ENCODE peak calls at places on chromosome 5, in nine cellular contexts. K, Q, N, Z, J, R, I, B and L are unnamed samples.

GRCh38 chr5:50667079-50667652 is 729 bp downstream of the PARP8 start:
- DNase-seq in R (peak; percentile 94), I (peak; percentile 37), Q (peak; percentile 41), B (peak; percentile 63), J (peak; percentile 70), Z (peak; percentile 63), K (no peak), N (peak; percentile 52), L (peak; percentile 57)

GRCh38 chr5:89878140-89878570 is 531.4 kb downstream of the CETN3 start:
- DNase-seq in K (no peak), Z (no peak), N (no peak), I (no peak), J (no peak), Q (peak; percentile 54), R (no peak), B (no peak), L (no peak)

GRCh38 chr5:109936996-109937395 is 247.3 kb downstream of the MAN2A1 start:
- DNase-seq in Q (no peak), I (no peak), R (no peak), K (no peak), B (no peak), N (peak; percentile 10), Z (no peak), J (no peak), L (no peak)

GRCh38 chr5:148486456-148486855 is 102.7 kb downstream of the FBXO38 start:
- DNase-seq in N (no peak), R (no peak), Q (no peak), K (no peak), Z (no peak), B (no peak), J (no peak), I (no peak), L (no peak)

GRCh38 chr5:179730356-179730755 is 2.3 kb upstream of the MAML1 start:
- DNase-seq in R (no peak), B (no peak), I (no peak), Q (no peak), N (no peak), J (no peak), K (no peak), Z (no peak), L (no peak)

GRCh38 chr5:3449481-3449880 is 146.2 kb upstream of the IRX1 start:
- DNase-seq in Z (no peak), Q (no peak), K (no peak), R (no peak), I (no peak), N (no peak), B (no peak), J (no peak), L (no peak)

GRCh38 chr5:101637599-101637998 is 658.5 kb downstream of the SLCO4C1 start:
- DNase-seq in Q (no peak), R (no peak), I (no peak), Z (no peak), J (no peak), K (no peak), N (no peak), B (no peak), L (no peak)

GRCh38 chr5:122972877-122973276 is 63.6 kb downstream of the PPIC start:
- DNase-seq in Z (no peak), B (no peak), J (no peak), R (no peak), K (no peak), N (no peak), Q (peak; percentile 75), I (no peak), L (no peak)

GRCh38 chr5:633521-633955 is 21.4 kb downstream of the CEP72 start:
- DNase-seq in J (no peak), N (no peak), K (no peak), Q (peak; percentile 91), B (no peak), R (peak; percentile 54), Z (peak; percentile 12), I (no peak), L (no peak)

GRCh38 chr5:78275998-78276543 is 18.4 kb downstream of the AP3B1 start:
- DNase-seq in I (no peak), B (no peak), Z (no peak), R (no peak), N (no peak), Q (peak; percentile 12), J (no peak), K (no peak), L (no peak)

GRCh38 chr5:163705983-163706771 is 200.8 kb downstream of the MAT2B start:
- DNase-seq in B (no peak), I (no peak), N (no peak), Z (no peak), Q (peak; percentile 86), J (no peak), R (no peak), K (no peak), L (no peak)

GRCh38 chr5:79229357-79230174 is 6.4 kb upstream of the JMY start:
- DNase-seq in N (no peak), Q (peak; percentile 81), I (no peak), Z (no peak), B (no peak), R (peak; percentile 27), J (no peak), K (no peak), L (no peak)

GRCh38 chr5:110548171-110548570 is 178.3 kb downstream of the TMEM232 start:
- DNase-seq in J (no peak), Q (no peak), K (no peak), I (no peak), R (no peak), B (no peak), Z (no peak), N (no peak), L (no peak)

GRCh38 chr5:173140769-173141168 is 3.6 kb upstream of the BNIP1 start:
- DNase-seq in B (no peak), Z (no peak), J (no peak), K (no peak), Q (no peak), N (no peak), I (no peak), R (no peak), L (no peak)

GRCh38 chr5:173139631-173140030 is 4.7 kb upstream of the BNIP1 start:
- DNase-seq in J (no peak), I (no peak), B (peak; percentile 65), R (no peak), N (no peak), Z (no peak), Q (no peak), K (no peak), L (no peak)

GRCh38 chr5:173148354-173148753 is 4.0 kb downstream of the BNIP1 start:
- DNase-seq in Q (no peak), J (no peak), I (no peak), B (no peak), N (no peak), Z (no peak), K (no peak), R (no peak), L (no peak)

GRCh38 chr5:173144200-173145176 is at the start of gene BNIP1:
- DNase-seq in K (peak; percentile 91), I (peak; percentile 92), Z (peak; percentile 98), B (peak; percentile 100), J (peak; percentile 100), N (peak; percentile 99), Q (peak; percentile 94), R (peak; percentile 99), L (peak; percentile 100)

DNA sequence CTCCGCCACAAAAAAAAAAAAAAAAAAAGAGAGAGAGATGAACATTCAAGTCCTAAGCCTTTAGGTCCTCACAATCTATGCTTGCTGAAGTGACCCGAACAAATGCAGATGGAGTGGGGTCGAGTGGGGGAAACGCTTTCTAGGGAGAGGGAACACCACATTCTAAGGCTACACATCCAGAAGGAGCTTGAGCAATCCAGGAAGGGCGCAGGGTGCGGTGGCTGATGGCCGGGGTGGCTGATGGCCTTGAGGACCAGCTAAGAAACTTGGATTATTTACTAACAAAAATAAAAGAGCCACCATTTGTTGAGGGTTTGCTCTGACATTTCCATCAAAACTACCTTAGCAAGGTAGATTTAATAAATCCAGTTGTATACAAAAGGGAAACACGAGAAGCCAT is 764 bp upstream of the BNIP1 start:
- DNase-seq in J (no peak), N (no peak), Z (no peak), B (no peak), K (no peak), Q (no peak), I (no peak), R (no peak), L (no peak)
- H3K27ac ChIP-seq in J (no peak overlapping the region), N (no peak overlapping the region), Z (no peak overlapping the region), B (no peak overlapping the region), K (no peak overlapping the region), Q (no peak overlapping the region), I (no peak overlapping the region), R (no peak overlapping the region), L (no peak overlapping the region)

GRCh38 chr5:161009194-161009593 is 157.2 kb upstream of the ATP10B start:
- DNase-seq in N (no peak), J (no peak), R (no peak), Q (no peak), I (no peak), K (no peak), Z (no peak), B (no peak), L (no peak)
- TF ChIP-seq POLR2A in N (no peak), J (no peak), R (no peak), Q (no peak), I (no peak), K (no peak), Z (no peak), B (no peak), L (no peak)

DNA sequence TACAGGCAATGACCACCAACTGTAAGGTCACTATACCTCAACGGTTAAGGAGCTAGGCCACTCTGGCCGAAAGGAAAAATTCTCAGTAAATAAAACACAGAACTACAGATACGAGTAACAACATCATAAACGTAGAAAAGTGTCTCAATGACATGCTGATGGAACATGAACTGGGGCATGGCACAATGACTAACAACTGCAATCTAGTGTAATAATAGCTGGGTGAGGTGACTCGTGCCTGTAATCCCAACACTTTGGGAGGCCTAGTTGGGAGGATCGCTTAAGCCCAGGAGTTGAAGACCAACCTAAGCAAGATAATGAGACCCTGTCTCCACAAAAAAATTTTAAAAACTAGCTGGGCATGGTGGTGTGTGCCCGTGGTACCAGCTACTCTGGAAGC is 9.8 kb upstream of the RAPGEF6 start:
- DNase-seq in R (no peak), J (no peak), B (no peak), N (no peak), K (no peak), I (no peak), Q (peak; percentile 41), Z (no peak), L (no peak)
- H3K27ac ChIP-seq in R (no peak overlapping the region), J (no peak overlapping the region), B (no peak overlapping the region), N (no peak overlapping the region), K (no peak overlapping the region), I (no peak overlapping the region), Q (no peak overlapping the region), Z (no peak overlapping the region), L (no peak overlapping the region)

GRCh38 chr5:93346301-93346700 is 234.7 kb downstream of the NR2F1-AS1 start:
- DNase-seq in Q (peak; percentile 25), J (no peak), K (no peak), N (no peak), Z (no peak), I (no peak), B (no peak), R (no peak), L (no peak)

GRCh38 chr5:93348231-93348630 is 232.8 kb downstream of the NR2F1-AS1 start:
- DNase-seq in Z (no peak), N (no peak), R (no peak), I (no peak), J (no peak), Q (no peak), K (no peak), B (no peak), L (no peak)

DNA sequence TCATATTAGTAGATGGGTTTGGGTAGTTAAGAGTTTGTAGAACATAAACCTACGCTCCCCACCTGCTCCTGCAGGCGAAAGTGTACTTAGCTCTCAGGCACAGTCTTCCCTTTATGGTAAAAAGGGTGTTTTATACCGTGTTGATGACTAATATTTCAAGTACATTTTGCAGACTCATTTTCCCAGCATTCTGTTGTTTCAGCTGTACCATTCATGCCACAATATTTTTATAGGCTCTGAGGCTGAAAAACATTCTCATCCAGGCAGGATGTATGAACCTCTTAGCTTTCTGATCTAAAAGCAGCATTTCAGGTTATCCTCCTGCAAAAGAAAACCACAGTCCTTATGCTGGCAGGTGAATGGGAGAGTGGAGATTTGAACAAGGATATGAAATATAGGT is 231.4 kb downstream of the NR2F1-AS1 start:
- DNase-seq in N (no peak), Q (peak; percentile 89), K (no peak), B (no peak), J (no peak), Z (no peak), I (no peak), R (no peak), L (no peak)
- TF ChIP-seq POLR2A in N (no peak), Q (no peak), K (no peak), B (no peak), J (no peak), Z (no peak), I (no peak), R (no peak), L (no peak)